ENCODE peak calls at places on chromosome 5, in nine cellular contexts. L is NCI-H1694 treated with DMSO at 0.1 percent for 48 hours, H is fibroblast of mammary gland, Q is COR-L47, Y is ureter, U is fibroblast of pulmonary artery, Z is GM13976, R is HFFc6, P is HS-5. C is an unnamed sample.
A peak's percentile ranks its signal among the peaks of the same experiment; 100 is the strongest.

GRCh38 chr5:125559296-125559695 is 812.9 kb upstream of the ZNF608 start:
- DNase-seq in L (no peak), H (peak; percentile 94), Q (no peak), Y (no peak), U (peak; percentile 98), Z (no peak), R (peak; percentile 29), P (peak; percentile 84), C (no peak)

GRCh38 chr5:133847886-133848285 is 120.5 kb downstream of the C5orf15 start:
- DNase-seq in L (no peak), H (no peak), Q (no peak), Y (no peak), U (no peak), Z (no peak), R (no peak), P (no peak), C (no peak)

GRCh38 chr5:106862450-106863193 is 808.1 kb downstream of the EFNA5 start:
- DNase-seq in L (no peak), H (peak; percentile 10), Q (no peak), Y (no peak), U (peak; percentile 21), Z (no peak), R (no peak), P (no peak), C (no peak)

GRCh38 chr5:172758077-172758835 is 12.7 kb downstream of the DUSP1 start:
- DNase-seq in L (no peak), H (peak; percentile 98), Q (no peak), Y (no peak), U (peak; percentile 97), Z (no peak), R (peak; percentile 95), P (no peak), C (no peak)

GRCh38 chr5:148827723-148828122 is 1.3 kb downstream of the ADRB2 start:
- DNase-seq in L (no peak), H (no peak), Q (no peak), Y (no peak), U (no peak), Z (no peak), R (no peak), P (no peak), C (no peak)

GRCh38 chr5:151258771-151259170 is 5.8 kb downstream of the GM2A start:
- DNase-seq in L (no peak), H (no peak), Q (no peak), Y (no peak), U (no peak), Z (no peak), R (no peak), P (no peak), C (no peak)

GRCh38 chr5:134438641-134439621 is 27.2 kb upstream of the CDKN2AIPNL start:
- DNase-seq in L (no peak), H (peak; percentile 98), Q (no peak), Y (peak; percentile 88), U (peak; percentile 98), Z (no peak), R (peak; percentile 92), P (peak; percentile 89), C (no peak)

GRCh38 chr5:34790087-34790486 is 48.9 kb upstream of the TTC23L start:
- DNase-seq in L (no peak), H (no peak), Q (no peak), Y (no peak), U (peak; percentile 20), Z (no peak), R (no peak), P (no peak), C (no peak)

GRCh38 chr5:104172976-104173375 is 610.4 kb upstream of the NUDT12 start:
- DNase-seq in L (no peak), H (no peak), Q (no peak), Y (no peak), U (no peak), Z (no peak), R (no peak), P (no peak), C (no peak)

GRCh38 chr5:149053027-149053705 is 9.7 kb downstream of the SH3TC2 start:
- DNase-seq in L (no peak), H (peak; percentile 59), Q (no peak), Y (no peak), U (no peak), Z (no peak), R (peak; percentile 69), P (no peak), C (no peak)

GRCh38 chr5:151264113-151264512 is 11.1 kb downstream of the GM2A start:
- DNase-seq in L (no peak), H (peak; percentile 75), Q (no peak), Y (peak; percentile 72), U (peak; percentile 42), Z (no peak), R (peak; percentile 57), P (peak; percentile 54), C (no peak)

C was measured in SIG-M5.